ENCODE peak calls at places on chromosome 9, in four cellular contexts. K, A, D and T are unnamed samples.

GRCh38 chr9:95071450-95071849 is 246.1 kb downstream of the FANCC start:
- DNase-seq in K (no peak), A (no peak), D (no peak), T (no peak)

GRCh38 chr9:138058181-138058580 is 180.6 kb downstream of the CACNA1B start:
- DNase-seq in K (no peak), A (no peak), D (no peak), T (no peak)

GRCh38 chr9:5563886-5564285 is 53.6 kb downstream of the PDCD1LG2 start:
- DNase-seq in K (no peak), A (no peak), D (no peak), T (no peak)

GRCh38 chr9:99807276-99807852 is 14.3 kb upstream of the NR4A3 start:
- DNase-seq in K (peak; percentile 61), A (peak; percentile 70), D (peak; percentile 76), T (peak; percentile 61)

GRCh38 chr9:91312717-91313325 is 48.9 kb downstream of the AUH start:
- DNase-seq in K (no peak), A (no peak), D (no peak), T (no peak)

GRCh38 chr9:6441269-6441668 is 28.3 kb downstream of the UHRF2 start:
- DNase-seq in K (no peak), A (no peak), D (no peak), T (no peak)

GRCh38 chr9:134536101-134536900 is 105.3 kb upstream of the COL5A1 start:
- DNase-seq in K (peak; percentile 81), A (peak; percentile 80), D (no peak), T (no peak)

GRCh38 chr9:138022121-138022741 is 144.6 kb downstream of the CACNA1B start:
- DNase-seq in K (no peak), A (peak; percentile 2), D (peak; percentile 18), T (no peak)

GRCh38 chr9:132742821-132743311 is 72.6 kb downstream of the GTF3C4 start:
- DNase-seq in K (no peak), A (no peak), D (no peak), T (no peak)

DNA sequence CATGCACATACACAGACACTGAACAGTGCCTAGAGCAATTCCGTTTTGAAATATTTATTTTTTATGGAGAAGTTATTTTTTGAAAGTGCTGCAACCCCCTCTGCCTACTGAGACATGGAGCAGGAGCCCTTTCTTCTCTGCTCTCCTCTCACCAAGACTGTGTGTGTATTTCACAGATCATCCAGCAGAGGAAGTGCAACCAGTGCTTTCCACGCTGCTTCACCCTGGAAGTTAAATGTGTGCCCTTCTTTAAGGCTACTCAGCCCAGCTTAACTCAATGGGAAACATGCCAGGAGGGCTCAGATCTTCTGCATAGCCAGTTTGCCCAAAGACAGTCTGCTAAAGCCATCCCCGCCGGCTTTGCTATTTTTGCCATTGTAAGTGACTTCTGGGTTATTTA is 606.3 kb downstream of the TLE1 start:
- DNase-seq in K (peak; percentile 43), A (peak; percentile 21), D (no peak), T (no peak)
- TF ChIP-seq CTCF in K (peak; percentile 66), A (peak; percentile 16), D (no peak), T (no peak)

DNA sequence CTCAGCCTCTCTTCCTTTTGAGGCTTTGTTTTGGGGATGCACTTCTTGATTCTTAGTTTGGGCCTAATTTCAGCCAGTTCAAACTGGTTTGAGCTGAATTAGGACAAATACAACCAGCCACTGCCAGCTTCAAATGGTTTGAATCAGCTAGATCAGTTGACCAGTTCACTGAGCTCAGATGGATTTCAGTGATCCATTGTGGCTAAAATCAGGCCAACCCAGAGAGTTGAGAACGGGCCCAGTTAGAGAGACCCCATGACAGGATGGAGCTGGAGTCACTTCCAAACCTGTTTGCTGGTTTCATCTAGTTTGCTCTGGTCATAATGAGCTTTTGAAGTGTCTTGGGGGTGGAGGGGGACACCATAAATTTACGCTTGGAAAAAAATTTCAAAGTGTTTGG is 48.0 kb upstream of the NEK6 start:
- DNase-seq in K (no peak), A (no peak), D (no peak), T (no peak)
- H3K27ac ChIP-seq in K (no peak overlapping the region), A (no peak overlapping the region), D (no peak overlapping the region), T (no peak overlapping the region)

GRCh38 chr9:21078702-21079101 is 960 bp upstream of the IFNB1 start:
- DNase-seq in K (no peak), A (no peak), D (no peak), T (no peak)
- TF ChIP-seq CTCF in K (peak; percentile 13), A (no peak), D (no peak), T (peak; percentile 22)

GRCh38 chr9:85528607-85529006 is 213.1 kb downstream of the AGTPBP1 start:
- DNase-seq in K (no peak), A (no peak), D (no peak), T (no peak)

GRCh38 chr9:85528142-85528541 is 213.6 kb downstream of the AGTPBP1 start:
- DNase-seq in K (no peak), A (no peak), D (no peak), T (no peak)

GRCh38 chr9:85523202-85523601 is 218.6 kb downstream of the AGTPBP1 start:
- DNase-seq in K (no peak), A (no peak), D (no peak), T (no peak)

GRCh38 chr9:85524531-85524930 is 217.2 kb downstream of the AGTPBP1 start:
- DNase-seq in K (no peak), A (peak; percentile 43), D (no peak), T (no peak)

GRCh38 chr9:85527331-85528015 is 214.3 kb downstream of the AGTPBP1 start:
- DNase-seq in K (no peak), A (peak; percentile 10), D (no peak), T (no peak)
- H3K27ac ChIP-seq in K (no peak overlapping the region), A (no peak overlapping the region), D (peak overlapping the region; percentile 65), T (no peak overlapping the region)

GRCh38 chr9:34501889-34502425 is 20.8 kb downstream of the ENHO start:
- DNase-seq in K (no peak), A (peak; percentile 97), D (peak; percentile 68), T (no peak)
- TF ChIP-seq CTCF in K (peak; percentile 51), A (peak; percentile 57), D (no peak), T (no peak)

DNA sequence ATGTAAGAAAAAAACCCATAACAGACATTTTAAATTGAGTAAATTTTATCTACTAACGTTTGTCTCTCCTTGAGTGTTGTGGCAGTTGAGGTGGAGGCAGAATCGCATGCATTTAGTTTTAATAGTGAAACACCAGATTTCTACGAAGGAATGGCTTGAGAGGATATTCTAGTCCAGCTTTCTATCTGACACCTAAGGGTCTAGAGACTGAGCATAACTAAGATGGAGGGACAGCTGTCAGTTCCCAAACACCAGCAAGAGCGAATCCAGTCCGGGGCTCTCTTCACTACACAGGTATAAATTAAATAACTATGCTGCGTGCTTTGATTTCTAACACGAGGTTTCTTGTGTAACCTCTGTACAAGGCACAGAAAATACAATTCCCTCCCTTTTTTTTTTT is 1.4 kb downstream of the NCBP1 start:
- DNase-seq in K (no peak), A (no peak), D (no peak), T (no peak)
- H3K27ac ChIP-seq in K (no peak overlapping the region), A (peak overlapping the region; percentile 99), D (peak overlapping the region; percentile 37), T (no peak overlapping the region)

GRCh38 chr9:37784640-37785483 is at the start of gene EXOSC3:
- DNase-seq in K (peak; percentile 91), A (peak; percentile 91), D (peak; percentile 93), T (peak; percentile 74)
- TF ChIP-seq CTCF in K (peak; percentile 27), A (no peak), D (no peak), T (no peak)

GRCh38 chr9:130304643-130305042 is 39.1 kb downstream of the HMCN2 start:
- DNase-seq in K (no peak), A (no peak), D (no peak), T (no peak)
- H3K27ac ChIP-seq in K (no peak overlapping the region), A (no peak overlapping the region), D (peak overlapping the region; percentile 69), T (no peak overlapping the region)

DNA sequence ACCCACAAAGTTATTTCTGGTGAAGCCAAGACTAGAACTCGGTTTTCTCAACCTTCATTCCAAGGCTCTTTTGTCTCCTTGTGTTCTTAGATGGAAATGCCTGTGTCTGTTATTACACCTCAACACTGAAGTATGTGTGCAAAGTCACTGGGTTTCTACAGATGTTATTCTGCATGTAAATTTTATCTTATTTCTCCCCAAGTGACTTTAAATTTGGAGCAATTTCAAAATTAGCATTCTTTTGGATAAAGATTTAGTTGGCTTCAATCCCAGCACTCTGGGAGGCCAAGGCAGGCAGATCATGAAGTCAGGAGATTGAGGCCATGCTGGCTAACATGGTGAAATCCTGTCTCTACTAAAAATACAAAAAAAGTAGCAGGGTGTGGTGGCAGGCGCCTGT is 104.4 kb upstream of the GNA14 start:
- DNase-seq in K (peak; percentile 84), A (peak; percentile 95), D (no peak), T (no peak)
- TF ChIP-seq CTCF in K (no peak), A (peak; percentile 8), D (no peak), T (no peak)

GRCh38 chr9:98040212-98040611 is 16.3 kb upstream of the NANS start:
- DNase-seq in K (no peak), A (no peak), D (no peak), T (no peak)

GRCh38 chr9:98034593-98035546 is 21.7 kb upstream of the NANS start:
- DNase-seq in K (peak; percentile 72), A (peak; percentile 84), D (peak; percentile 85), T (peak; percentile 90)

GRCh38 chr9:98038958-98039357 is 17.6 kb upstream of the NANS start:
- DNase-seq in K (no peak), A (no peak), D (no peak), T (no peak)

GRCh38 chr9:98039474-98040072 is 17.0 kb upstream of the NANS start:
- DNase-seq in K (no peak), A (no peak), D (no peak), T (no peak)

GRCh38 chr9:98037362-98037761 is 19.2 kb upstream of the NANS start:
- DNase-seq in K (no peak), A (peak; percentile 60), D (no peak), T (no peak)
- H3K27ac ChIP-seq in K (no peak overlapping the region), A (no peak overlapping the region), D (peak overlapping the region; percentile 23), T (no peak overlapping the region)